ENCODE peak calls at places on chromosomes 6 and 20, in ten cellular contexts. C, K, B, G, V, L, P, Z, U and H are unnamed samples.

GRCh38 chr20:6692566-6693168 is 74.8 kb upstream of the BMP2 start:
- DNase-seq in C (no peak), K (no peak), B (no peak), G (no peak), V (peak; percentile 39), L (no peak), P (no peak), Z (peak; percentile 64), U (no peak), H (peak; percentile 14)

GRCh38 chr6:168087436-168088160 is 8.6 kb upstream of the FRMD1 start:
- DNase-seq in C (no peak), K (no peak), B (no peak), G (no peak), V (no peak), L (no peak), P (no peak), Z (no peak), U (no peak), H (no peak)

GRCh38 chr6:55694148-55694547 is 115.2 kb upstream of the HMGCLL1 start:
- DNase-seq in C (no peak), K (no peak), B (no peak), G (no peak), V (peak; percentile 55), L (peak; percentile 96), P (no peak), Z (peak; percentile 76), U (peak; percentile 55), H (peak; percentile 92)

GRCh38 chr6:43386492-43386891 is 17.0 kb upstream of the ZNF318 start:
- DNase-seq in C (no peak), K (no peak), B (no peak), G (no peak), V (no peak), L (peak; percentile 60), P (no peak), Z (peak; percentile 34), U (no peak), H (no peak)

GRCh38 chr20:45404438-45404837 is 3.7 kb upstream of the DBNDD2 start:
- DNase-seq in C (no peak), K (no peak), B (no peak), G (no peak), V (no peak), L (no peak), P (no peak), Z (no peak), U (no peak), H (no peak)

GRCh38 chr6:170049641-170050491 is 241.0 kb downstream of the DLL1 start:
- DNase-seq in C (no peak), K (no peak), B (peak; percentile 73), G (no peak), V (no peak), L (no peak), P (peak; percentile 30), Z (peak; percentile 97), U (peak; percentile 47), H (peak; percentile 98)

GRCh38 chr6:98824163-98824906 is 10.0 kb upstream of the POU3F2 start:
- DNase-seq in C (no peak), K (no peak), B (no peak), G (no peak), V (no peak), L (no peak), P (no peak), Z (no peak), U (no peak), H (no peak)

GRCh38 chr20:14885661-14886060 is 548.2 kb upstream of the FLRT3 start:
- DNase-seq in C (no peak), K (no peak), B (no peak), G (no peak), V (peak; percentile 82), L (no peak), P (no peak), Z (no peak), U (no peak), H (no peak)

GRCh38 chr6:159134701-159135364 is 34.4 kb upstream of the FNDC1 start:
- DNase-seq in C (peak; percentile 72), K (peak; percentile 38), B (peak; percentile 88), G (no peak), V (peak; percentile 73), L (peak; percentile 65), P (peak; percentile 84), Z (peak; percentile 62), U (peak; percentile 70), H (peak; percentile 56)

GRCh38 chr6:158410784-158411183 is 98.5 kb downstream of the TULP4 start:
- DNase-seq in C (no peak), K (no peak), B (no peak), G (no peak), V (no peak), L (no peak), P (no peak), Z (no peak), U (peak; percentile 39), H (peak; percentile 14)

GRCh38 chr6:142927904-142928303 is 17.1 kb downstream of the HIVEP2 start:
- DNase-seq in C (no peak), K (no peak), B (no peak), G (no peak), V (no peak), L (peak; percentile 19), P (no peak), Z (peak; percentile 33), U (peak; percentile 45), H (peak; percentile 51)

GRCh38 chr20:64222851-64223525 is 32.6 kb upstream of the PCMTD2 start:
- DNase-seq in C (no peak), K (no peak), B (no peak), G (no peak), V (no peak), L (no peak), P (no peak), Z (no peak), U (no peak), H (no peak)

GRCh38 chr6:33313105-33313708 is 671 bp downstream of the TAPBP start:
- DNase-seq in C (peak; percentile 23), K (no peak), B (peak; percentile 34), G (no peak), V (no peak), L (no peak), P (peak; percentile 68), Z (peak; percentile 27), U (no peak), H (peak; percentile 36)

GRCh38 chr6:4274382-4275082 is 139.2 kb upstream of the ECI2 start:
- DNase-seq in C (no peak), K (no peak), B (no peak), G (no peak), V (no peak), L (peak; percentile 62), P (no peak), Z (no peak), U (peak; percentile 31), H (no peak)

GRCh38 chr6:144006731-144007454 is 1.2 kb downstream of the PLAGL1 start:
- DNase-seq in C (no peak), K (peak; percentile 11), B (no peak), G (no peak), V (peak; percentile 74), L (peak; percentile 73), P (no peak), Z (peak; percentile 66), U (peak; percentile 70), H (peak; percentile 80)

GRCh38 chr6:52595796-52596130 is 18.9 kb upstream of the TRAM2 start:
- DNase-seq in C (no peak), K (no peak), B (no peak), G (no peak), V (no peak), L (no peak), P (no peak), Z (no peak), U (no peak), H (no peak)

GRCh38 chr20:10953437-10953836 is 279.6 kb upstream of the JAG1 start:
- DNase-seq in C (no peak), K (no peak), B (no peak), G (no peak), V (no peak), L (no peak), P (no peak), Z (no peak), U (no peak), H (no peak)

GRCh38 chr6:144757730-144758129 is 472.6 kb downstream of the UTRN start:
- DNase-seq in C (no peak), K (no peak), B (no peak), G (no peak), V (no peak), L (no peak), P (no peak), Z (no peak), U (no peak), H (no peak)

GRCh38 chr20:3103369-3104032 is 19.0 kb upstream of the AVP start:
- DNase-seq in C (no peak), K (no peak), B (no peak), G (no peak), V (no peak), L (no peak), P (no peak), Z (no peak), U (no peak), H (no peak)

DNA sequence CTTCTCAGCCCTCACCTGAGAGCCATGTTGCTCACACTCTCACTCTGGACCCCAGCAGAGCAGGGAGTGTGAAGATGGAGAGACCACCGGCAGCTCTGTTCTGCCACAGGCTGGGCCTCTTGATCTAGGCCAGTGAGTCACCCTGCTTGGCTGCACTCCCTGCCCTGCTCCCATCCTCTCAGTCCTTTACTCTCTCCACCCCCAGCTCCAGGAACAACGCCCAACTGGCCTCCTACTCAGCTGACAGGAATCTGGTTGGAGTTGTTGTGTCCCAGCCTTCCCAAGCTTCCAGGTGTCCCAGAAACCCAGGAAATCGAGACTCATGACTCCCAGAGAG is at the start of gene PSORS1C1:
- DNase-seq in C (no peak), K (peak; percentile 73), B (peak; percentile 66), G (peak; percentile 73), V (peak; percentile 97), L (peak; percentile 97), P (no peak), Z (peak; percentile 93), U (peak; percentile 92), H (peak; percentile 90)
- H3K4me3 ChIP-seq in C (no peak within 1 kb of the TSS), K (peak within 1 kb of the TSS; percentile 40), B (no peak within 1 kb of the TSS), G (peak within 1 kb of the TSS; percentile 25), V (peak within 1 kb of the TSS; percentile 62), L (peak within 1 kb of the TSS; percentile 59), P (no peak within 1 kb of the TSS), Z (peak within 1 kb of the TSS; percentile 26), U (peak within 1 kb of the TSS; percentile 40), H (peak within 1 kb of the TSS; percentile 42)

GRCh38 chr20:33318096-33318429 is 35.0 kb downstream of the BPIFB1 start:
- DNase-seq in C (no peak), K (no peak), B (no peak), G (no peak), V (no peak), L (no peak), P (no peak), Z (no peak), U (no peak), H (no peak)
- TF ChIP-seq CTCF in C (no peak), K (no peak), B (no peak), G (no peak), V (no peak), L (no peak), P (no peak), Z (no peak), U (no peak), H (no peak)

GRCh38 chr6:125346926-125347563 is 45.3 kb upstream of the HDDC2 start:
- DNase-seq in C (no peak), K (no peak), B (no peak), G (no peak), V (no peak), L (no peak), P (peak; percentile 29), Z (no peak), U (no peak), H (no peak)
- H3K4me3 ChIP-seq in C (no peak overlapping the region), K (no peak overlapping the region), B (no peak overlapping the region), G (no peak overlapping the region), V (no peak overlapping the region), L (no peak overlapping the region), P (no peak overlapping the region), Z (no peak overlapping the region), U (no peak overlapping the region), H (no peak overlapping the region)

GRCh38 chr6:1686117-1687098 is 76.7 kb downstream of the FOXC1 start:
- DNase-seq in C (no peak), K (no peak), B (no peak), G (peak; percentile 99), V (peak; percentile 94), L (peak; percentile 98), P (no peak), Z (peak; percentile 93), U (peak; percentile 87), H (peak; percentile 76)
- TF ChIP-seq CTCF in C (peak; percentile 24), K (peak; percentile 15), B (no peak), G (no peak), V (peak; percentile 74), L (peak; percentile 43), P (peak; percentile 4), Z (peak; percentile 30), U (peak; percentile 32), H (peak; percentile 13)